ENCODE peak calls at places on chromosomes 4 and X, in five cellular contexts. W, J, S, O and M are unnamed samples.

GRCh38 chr4:163681208-163681821 is 186.8 kb downstream of the TMA16 start:
- DNase-seq in O (peak; percentile 62), S (no peak), W (no peak), J (peak; percentile 55), M (no peak)

GRCh38 chrX:67563469-67564448 is 19.9 kb downstream of the AR start:
- DNase-seq in J (no peak), S (no peak), W (no peak), O (peak; percentile 51), M (no peak)

GRCh38 chr4:85474818-85475630 is at the start of gene ARHGAP24:
- DNase-seq in O (peak; percentile 99), W (peak; percentile 53), S (peak; percentile 81), J (peak; percentile 99), M (peak; percentile 92)

GRCh38 chr4:151169223-151169622 is 69.8 kb downstream of the RPS3A start:
- DNase-seq in O (peak; percentile 98), S (no peak), J (no peak), W (peak; percentile 23), M (peak; percentile 79)

GRCh38 chr4:168474660-168475320 is 5.5 kb downstream of the DDX60L start:
- DNase-seq in J (no peak), S (no peak), W (no peak), O (no peak), M (no peak)

GRCh38 chrX:121333942-121334341 is 286.5 kb downstream of the GLUD2 start:
- DNase-seq in O (peak; percentile 0), J (no peak), S (no peak), W (no peak), M (no peak)

GRCh38 chrX:132737743-132738142 is 220.7 kb downstream of the HS6ST2 start:
- DNase-seq in J (peak; percentile 91), S (no peak), W (no peak), O (peak; percentile 3), M (no peak)

GRCh38 chr4:8771258-8771590 is 100.4 kb downstream of the HMX1 start:
- DNase-seq in J (no peak), S (no peak), O (no peak), W (peak; percentile 17), M (peak; percentile 50)

GRCh38 chrX:66677430-66677829 is 38.6 kb upstream of the EDA2R start:
- DNase-seq in J (peak; percentile 29), W (no peak), O (peak; percentile 84), S (no peak), M (no peak)

GRCh38 chr4:151939670-151940069 is 178.9 kb upstream of the GATB start:
- DNase-seq in W (no peak), S (no peak), O (no peak), J (no peak), M (no peak)

GRCh38 chr4:57249083-57249482 is 138.9 kb upstream of the IGFBP7 start:
- DNase-seq in W (no peak), O (peak; percentile 62), J (peak; percentile 87), S (no peak), M (no peak)

GRCh38 chrX:16920116-16920515 is 26.3 kb upstream of the REPS2 start:
- DNase-seq in J (no peak), W (no peak), S (no peak), O (peak; percentile 5), M (no peak)

GRCh38 chrX:129983575-129984131 is 1.2 kb downstream of the BCORL1 start:
- DNase-seq in S (no peak), J (no peak), W (no peak), O (no peak), M (peak; percentile 71)

GRCh38 chr4:14749910-14750309 is 252.4 kb upstream of the CPEB2 start:
- DNase-seq in O (peak; percentile 39), W (no peak), S (peak; percentile 59), J (peak; percentile 64), M (no peak)

GRCh38 chrX:95893632-95894031 is 791.0 kb upstream of the DIAPH2 start:
- DNase-seq in J (peak; percentile 57), O (peak; percentile 55), W (no peak), S (no peak), M (no peak)

GRCh38 chrX:67288958-67289641 is 254.7 kb upstream of the AR start:
- DNase-seq in O (no peak), W (no peak), J (no peak), S (no peak), M (no peak)

GRCh38 chr4:186727977-186728519 is 4.4 kb upstream of the FAT1 start:
- DNase-seq in O (peak; percentile 34), S (no peak), J (peak; percentile 69), W (no peak), M (no peak)

GRCh38 chr4:125316391-125316780 is 1.6 kb downstream of the FAT4 start:
- DNase-seq in O (no peak), W (no peak), J (peak; percentile 67), S (peak; percentile 58), M (no peak)

GRCh38 chr4:53744446-53745160 is 153.3 kb upstream of the LNX1 start:
- DNase-seq in S (no peak), J (no peak), O (no peak), W (no peak), M (no peak)

GRCh38 chr4:110902500-110902899 is 279.6 kb upstream of the PITX2 start:
- DNase-seq in S (no peak), O (no peak), J (peak; percentile 13), W (no peak), M (no peak)

GRCh38 chr4:122728781-122729330 is 3.6 kb upstream of the BBS12 start:
- DNase-seq in O (peak; percentile 66), W (no peak), J (no peak), S (no peak), M (no peak)

GRCh38 chrX:53685711-53686110 is 808 bp downstream of the HUWE1 start:
- DNase-seq in O (peak; percentile 5), S (no peak), J (no peak), W (no peak), M (no peak)

GRCh38 chr4:101169044-101170014 is 178.0 kb downstream of the PPP3CA start:
- DNase-seq in J (peak; percentile 85), W (no peak), O (peak; percentile 81), S (peak; percentile 74), M (no peak)

GRCh38 chr4:57013529-57014120 is 34.9 kb downstream of the POLR2B start:
- DNase-seq in W (no peak), O (no peak), J (no peak), S (no peak), M (no peak)

GRCh38 chrX:150623583-150623982 is 55.2 kb downstream of the MTM1 start:
- DNase-seq in O (no peak), S (no peak), W (no peak), J (no peak), M (no peak)

GRCh38 chr4:76590847-76591281 is 155.8 kb downstream of the SHROOM3 start:
- DNase-seq in W (no peak), O (no peak), J (no peak), S (no peak), M (no peak)

GRCh38 chr4:187236491-187236890 is 512.8 kb upstream of the FAT1 start:
- DNase-seq in S (no peak), W (no peak), O (peak; percentile 48), J (peak; percentile 47), M (no peak)

DNA sequence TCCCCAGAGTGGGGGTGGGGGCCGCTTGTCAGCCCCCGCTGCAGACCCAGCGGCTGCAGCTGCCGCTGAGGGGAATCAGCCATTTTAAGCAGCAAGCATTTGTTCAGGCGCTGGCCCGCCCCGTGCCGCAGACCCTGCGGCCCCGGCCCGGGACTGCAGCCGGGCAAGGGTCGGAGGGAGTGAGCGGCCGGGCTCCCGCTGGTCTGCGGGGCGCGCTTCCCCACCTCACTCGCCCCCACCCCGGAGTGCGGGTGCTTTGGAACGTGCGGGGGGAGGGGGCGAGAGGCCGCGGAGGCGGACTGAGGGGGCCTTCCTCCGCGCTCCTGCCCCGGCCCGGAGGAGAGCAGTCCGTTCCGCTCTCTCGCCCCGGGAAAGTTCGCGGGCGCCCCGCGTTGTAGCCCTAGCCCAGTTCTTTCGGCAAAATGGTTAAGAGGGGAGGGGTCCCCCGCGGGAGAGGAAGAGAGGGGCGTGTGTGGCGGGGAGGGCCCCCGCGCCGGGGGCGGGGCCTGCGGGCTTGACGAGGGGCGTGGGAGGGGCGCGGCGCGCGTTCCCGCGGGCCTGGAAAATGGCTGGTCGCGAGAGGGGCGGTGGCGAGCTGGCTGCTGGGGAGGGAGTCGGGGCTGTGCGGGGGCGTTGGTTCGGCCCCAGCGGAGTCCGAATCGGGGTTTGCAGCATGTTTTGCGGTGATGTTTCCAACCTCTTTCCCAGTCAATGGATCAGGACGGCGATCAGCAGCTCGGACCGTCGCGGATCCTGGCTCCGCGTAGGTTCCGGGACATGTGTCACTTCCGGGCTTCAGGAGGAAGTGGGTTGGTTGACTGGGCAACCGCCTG is 914 bp downstream of the ING2 start:
- DNase-seq in J (peak; percentile 88), S (peak; percentile 87), O (peak; percentile 86), W (peak; percentile 75), M (peak; percentile 93)
- TF ChIP-seq CTCF in J (no peak), S (no peak), O (no peak), W (no peak), M (no peak)

DNA sequence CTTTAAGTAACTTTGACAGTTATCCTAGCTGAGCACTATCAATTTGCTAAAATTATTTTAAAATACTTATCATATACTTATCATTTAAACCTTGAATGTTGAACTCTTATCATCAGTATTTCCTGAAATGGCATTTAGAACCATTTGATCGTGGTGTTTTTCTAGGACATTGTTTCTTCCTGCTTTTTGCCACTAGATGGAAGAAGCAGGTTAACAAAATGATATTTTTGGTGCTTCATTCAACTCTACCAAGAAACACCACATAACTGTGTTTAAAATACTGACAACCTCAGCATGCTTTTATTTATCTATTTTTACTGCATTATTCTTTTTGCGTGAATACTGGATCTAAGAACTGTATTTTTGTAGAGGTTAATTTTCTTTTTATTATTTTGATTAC is 44.6 kb downstream of the C4orf33 start:
- DNase-seq in J (no peak), S (no peak), W (no peak), O (peak; percentile 5), M (no peak)
- TF ChIP-seq CTCF in J (no peak), S (peak; percentile 33), W (no peak), O (peak; percentile 20), M (no peak)

DNA sequence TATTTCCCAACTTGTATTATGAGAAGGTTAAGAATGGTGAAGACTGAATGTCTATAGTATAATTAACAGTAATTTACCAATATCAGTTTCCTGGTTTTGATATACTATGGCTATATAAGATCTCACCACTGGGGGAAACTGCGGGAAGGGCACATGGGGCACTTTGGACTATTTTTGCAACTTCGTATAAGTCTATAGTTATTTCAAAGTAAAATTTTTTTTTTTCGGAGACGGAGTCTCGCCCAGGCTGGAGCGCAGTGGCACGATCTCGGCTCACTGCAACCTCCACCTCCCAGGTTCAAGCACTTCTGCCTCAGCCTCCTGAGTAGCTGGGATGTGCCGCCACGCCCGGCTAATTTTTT is 46.1 kb downstream of the CXorf58 start:
- DNase-seq in S (no peak), O (no peak), J (no peak), W (no peak), M (no peak)
- TF ChIP-seq CTCF in S (no peak), O (no peak), J (no peak), W (no peak), M (peak; percentile 3)

DNA sequence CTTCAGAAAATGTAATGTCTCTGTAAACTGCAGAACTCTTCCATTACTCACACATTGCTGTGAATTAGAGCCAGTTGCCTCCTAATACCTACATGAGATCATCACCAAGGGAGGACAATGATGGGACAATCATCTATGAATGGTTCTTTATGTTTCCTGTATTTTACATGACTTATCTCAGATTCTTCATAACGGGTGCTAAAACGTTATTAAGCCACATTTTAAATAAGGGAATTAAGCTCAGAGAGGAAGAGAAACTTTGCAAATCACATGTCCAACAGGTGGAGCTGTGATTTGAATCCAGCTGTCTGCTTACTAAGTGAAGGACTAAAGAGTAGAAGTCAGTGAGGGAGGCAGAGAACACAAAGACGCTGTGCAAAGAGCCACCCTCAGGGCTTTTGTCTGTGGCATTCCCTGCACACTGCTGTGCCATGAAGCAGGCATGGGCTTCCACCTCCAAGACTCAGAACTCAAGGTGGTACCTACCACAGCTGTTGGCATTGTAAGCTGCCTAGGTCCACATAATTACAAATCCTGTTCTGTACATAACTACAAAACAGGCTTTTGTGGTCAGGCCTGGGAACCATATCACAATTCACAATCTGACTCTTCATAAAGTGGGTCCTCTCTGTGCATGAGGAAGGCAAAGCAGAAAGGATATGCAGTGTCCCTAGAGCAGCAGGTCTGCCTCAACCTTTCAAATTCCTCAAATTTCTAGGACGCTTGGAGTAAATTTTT is 12.8 kb downstream of the TBC1D9 start:
- DNase-seq in S (no peak), W (no peak), J (peak; percentile 41), O (peak; percentile 55), M (no peak)
- TF ChIP-seq CTCF in S (peak; percentile 32), W (no peak), J (peak; percentile 27), O (peak; percentile 14), M (no peak)